ENCODE peak calls at places on chromosomes 13 and 19, in six cellular contexts. One of them, this sample, is unnamed. For H3K36me3 and H3K27me3, the result is how much of the 10 kb centered on the place peaks cover.

GRCh38 chr19:18761531-18762110 is 29.5 kb downstream of the COMP start:
- DNase-seq in heart left ventricle: no peak
- DNase-seq in upper lobe of left lung: no peak
- DNase-seq in heart right ventricle: no peak
- DNase-seq in IMR-90: no peak
- DNase-seq in adrenal gland: no peak
- DNase-seq in this sample: peak

GRCh38 chr13:80555796-80556195 is 214.9 kb upstream of the SPRY2 start:
- DNase-seq in heart left ventricle: no peak
- DNase-seq in upper lobe of left lung: no peak
- DNase-seq in heart right ventricle: no peak
- DNase-seq in IMR-90: no peak
- DNase-seq in adrenal gland: no peak
- DNase-seq in this sample: no peak

GRCh38 chr13:80339841-80340642 is 884 bp downstream of the SPRY2 start:
- DNase-seq in heart left ventricle: peak
- DNase-seq in upper lobe of left lung: peak
- DNase-seq in heart right ventricle: peak
- DNase-seq in IMR-90: peak
- DNase-seq in adrenal gland: peak
- DNase-seq in this sample: peak

GRCh38 chr13:24076636-24077035 is 83.9 kb upstream of the SPATA13 start:
- DNase-seq in heart left ventricle: no peak
- DNase-seq in upper lobe of left lung: no peak
- DNase-seq in heart right ventricle: no peak
- DNase-seq in IMR-90: no peak
- DNase-seq in adrenal gland: no peak
- DNase-seq in this sample: no peak

GRCh38 chr19:50926144-50926543 is 14.9 kb upstream of the KLK4 start:
- DNase-seq in heart left ventricle: no peak
- DNase-seq in upper lobe of left lung: no peak
- DNase-seq in heart right ventricle: no peak
- DNase-seq in IMR-90: no peak
- DNase-seq in adrenal gland: no peak
- DNase-seq in this sample: no peak

GRCh38 chr19:3785938-3786824 is at the start of gene MATK:
- DNase-seq in heart left ventricle: no peak
- DNase-seq in upper lobe of left lung: no peak
- DNase-seq in heart right ventricle: no peak
- DNase-seq in IMR-90: no peak
- DNase-seq in adrenal gland: no peak
- DNase-seq in this sample: no peak

GRCh38 chr19:42081584-42082258 is 5.8 kb downstream of the ZNF574 start:
- DNase-seq in heart left ventricle: no peak
- DNase-seq in upper lobe of left lung: no peak
- DNase-seq in heart right ventricle: no peak
- DNase-seq in IMR-90: peak
- DNase-seq in adrenal gland: no peak
- DNase-seq in this sample: no peak

GRCh38 chr13:43787998-43788397 is 1.2 kb upstream of the ENOX1 start:
- DNase-seq in heart left ventricle: no peak
- DNase-seq in upper lobe of left lung: no peak
- DNase-seq in heart right ventricle: no peak
- DNase-seq in IMR-90: peak
- DNase-seq in adrenal gland: no peak
- DNase-seq in this sample: no peak

GRCh38 chr19:3492131-3492839 is 8.2 kb downstream of the DOHH start:
- DNase-seq in heart left ventricle: no peak
- DNase-seq in upper lobe of left lung: no peak
- DNase-seq in heart right ventricle: no peak
- DNase-seq in IMR-90: no peak
- DNase-seq in adrenal gland: no peak
- DNase-seq in this sample: no peak

GRCh38 chr13:28137556-28137955 is 789 bp upstream of the PAN3 start:
- DNase-seq in heart left ventricle: no peak
- DNase-seq in upper lobe of left lung: no peak
- DNase-seq in heart right ventricle: no peak
- DNase-seq in IMR-90: no peak
- DNase-seq in adrenal gland: peak
- DNase-seq in this sample: no peak

GRCh38 chr19:1538978-1539377 is 15.1 kb downstream of the PLK5 start:
- DNase-seq in heart left ventricle: no peak
- DNase-seq in upper lobe of left lung: no peak
- DNase-seq in heart right ventricle: no peak
- DNase-seq in IMR-90: no peak
- DNase-seq in adrenal gland: no peak
- DNase-seq in this sample: no peak

GRCh38 chr19:22784051-22784450 is at the start of gene ZNF99:
- DNase-seq in heart left ventricle: peak
- DNase-seq in upper lobe of left lung: no peak
- DNase-seq in heart right ventricle: peak
- DNase-seq in IMR-90: no peak
- DNase-seq in adrenal gland: peak
- DNase-seq in this sample: no peak

GRCh38 chr13:39777527-39778061 is 122.1 kb downstream of the COG6 start:
- DNase-seq in heart left ventricle: no peak
- DNase-seq in upper lobe of left lung: no peak
- DNase-seq in heart right ventricle: no peak
- DNase-seq in IMR-90: peak
- DNase-seq in adrenal gland: no peak
- DNase-seq in this sample: no peak

GRCh38 chr19:48391100-48392005 is at the start of gene KDELR1:
- DNase-seq in heart left ventricle: peak
- DNase-seq in upper lobe of left lung: peak
- DNase-seq in heart right ventricle: peak
- DNase-seq in IMR-90: peak
- DNase-seq in adrenal gland: peak
- DNase-seq in this sample: peak

GRCh38 chr19:42233106-42233505 is 9.3 kb downstream of the GSK3A start:
- DNase-seq in heart left ventricle: no peak
- DNase-seq in upper lobe of left lung: no peak
- DNase-seq in heart right ventricle: no peak
- DNase-seq in IMR-90: no peak
- DNase-seq in adrenal gland: no peak
- DNase-seq in this sample: no peak

GRCh38 chr19:15374105-15374651 is 5.4 kb downstream of the AKAP8 start:
- DNase-seq in heart left ventricle: peak
- DNase-seq in upper lobe of left lung: no peak
- DNase-seq in heart right ventricle: no peak
- DNase-seq in IMR-90: no peak
- DNase-seq in adrenal gland: no peak
- DNase-seq in this sample: no peak

GRCh38 chr13:93201992-93202558 is 24.5 kb upstream of the GPC6 start:
- DNase-seq in heart left ventricle: no peak
- DNase-seq in upper lobe of left lung: no peak
- DNase-seq in heart right ventricle: no peak
- DNase-seq in IMR-90: no peak
- DNase-seq in adrenal gland: no peak
- DNase-seq in this sample: no peak

GRCh38 chr19:38030681-38031422 is 123.8 kb downstream of the SIPA1L3 start:
- DNase-seq in heart left ventricle: no peak
- DNase-seq in upper lobe of left lung: no peak
- DNase-seq in heart right ventricle: no peak
- DNase-seq in IMR-90: no peak
- DNase-seq in adrenal gland: no peak
- DNase-seq in this sample: no peak

GRCh38 chr13:50161052-50161451 is 145.8 kb downstream of the KCNRG start:
- DNase-seq in heart left ventricle: no peak
- DNase-seq in upper lobe of left lung: no peak
- DNase-seq in heart right ventricle: no peak
- DNase-seq in IMR-90: peak
- DNase-seq in adrenal gland: peak
- DNase-seq in this sample: no peak

GRCh38 chr19:18317998-18318800 is 4.7 kb downstream of the LSM4 start:
- DNase-seq in heart left ventricle: peak
- DNase-seq in upper lobe of left lung: peak
- DNase-seq in heart right ventricle: peak
- DNase-seq in IMR-90: no peak
- DNase-seq in adrenal gland: no peak
- DNase-seq in this sample: peak

GRCh38 chr13:111939285-111940278 is 127.4 kb upstream of the SOX1 start:
- DNase-seq in heart left ventricle: no peak
- DNase-seq in upper lobe of left lung: peak
- DNase-seq in heart right ventricle: no peak
- DNase-seq in IMR-90: no peak
- DNase-seq in adrenal gland: no peak
- DNase-seq in this sample: peak

GRCh38 chr19:44745386-44745831 is 3.1 kb upstream of the BCL3 start:
- DNase-seq in heart left ventricle: peak
- DNase-seq in upper lobe of left lung: peak
- DNase-seq in heart right ventricle: peak
- DNase-seq in IMR-90: peak
- DNase-seq in adrenal gland: peak
- DNase-seq in this sample: peak

GRCh38 chr19:6464070-6464873 is at the start of gene CRB3:
- DNase-seq in heart left ventricle: no peak
- DNase-seq in upper lobe of left lung: peak
- DNase-seq in heart right ventricle: no peak
- DNase-seq in IMR-90: no peak
- DNase-seq in adrenal gland: no peak
- DNase-seq in this sample: peak

GRCh38 chr13:26377038-26377437 is 123.1 kb downstream of the CDK8 start:
- DNase-seq in heart left ventricle: no peak
- DNase-seq in upper lobe of left lung: no peak
- DNase-seq in heart right ventricle: no peak
- DNase-seq in IMR-90: peak
- DNase-seq in adrenal gland: no peak
- DNase-seq in this sample: no peak

GRCh38 chr19:5133986-5134595 is 165.2 kb downstream of the KDM4B start:
- DNase-seq in heart left ventricle: no peak
- DNase-seq in upper lobe of left lung: no peak
- DNase-seq in heart right ventricle: no peak
- DNase-seq in IMR-90: no peak
- DNase-seq in adrenal gland: no peak
- DNase-seq in this sample: no peak

GRCh38 chr19:5137114-5137513 is 168.2 kb downstream of the KDM4B start:
- DNase-seq in heart left ventricle: no peak
- DNase-seq in upper lobe of left lung: no peak
- DNase-seq in heart right ventricle: no peak
- DNase-seq in IMR-90: no peak
- DNase-seq in adrenal gland: no peak
- DNase-seq in this sample: no peak

GRCh38 chr19:5137571-5138124 is 168.7 kb downstream of the KDM4B start:
- DNase-seq in heart left ventricle: no peak
- DNase-seq in upper lobe of left lung: no peak
- DNase-seq in heart right ventricle: no peak
- DNase-seq in IMR-90: no peak
- DNase-seq in adrenal gland: no peak
- DNase-seq in this sample: no peak

GRCh38 chr19:5134683-5135082 is 165.8 kb downstream of the KDM4B start:
- DNase-seq in heart left ventricle: no peak
- DNase-seq in upper lobe of left lung: no peak
- DNase-seq in heart right ventricle: no peak
- DNase-seq in IMR-90: no peak
- DNase-seq in adrenal gland: no peak
- DNase-seq in this sample: no peak

GRCh38 chr19:5136060-5136855 is 167.3 kb downstream of the KDM4B start:
- DNase-seq in heart left ventricle: no peak
- DNase-seq in upper lobe of left lung: no peak
- DNase-seq in heart right ventricle: no peak
- DNase-seq in IMR-90: no peak
- DNase-seq in adrenal gland: no peak
- DNase-seq in this sample: no peak
- H3K36me3 ChIP-seq in heart left ventricle: half or more
- H3K36me3 ChIP-seq in upper lobe of left lung: half or more
- H3K36me3 ChIP-seq in heart right ventricle: half or more
- H3K36me3 ChIP-seq in IMR-90: half or more
- H3K36me3 ChIP-seq in adrenal gland: half or more
- H3K36me3 ChIP-seq in this sample: half or more

GRCh38 chr19:11092181-11092538 is 2.9 kb downstream of the LDLR start:
- DNase-seq in heart left ventricle: no peak
- DNase-seq in upper lobe of left lung: no peak
- DNase-seq in heart right ventricle: no peak
- DNase-seq in IMR-90: peak
- DNase-seq in adrenal gland: no peak
- DNase-seq in this sample: no peak
- H3K27me3 ChIP-seq in heart left ventricle: under half
- H3K27me3 ChIP-seq in upper lobe of left lung: under half
- H3K27me3 ChIP-seq in heart right ventricle: under half
- H3K27me3 ChIP-seq in IMR-90: under half
- H3K27me3 ChIP-seq in adrenal gland: under half
- H3K27me3 ChIP-seq in this sample: under half

DNA sequence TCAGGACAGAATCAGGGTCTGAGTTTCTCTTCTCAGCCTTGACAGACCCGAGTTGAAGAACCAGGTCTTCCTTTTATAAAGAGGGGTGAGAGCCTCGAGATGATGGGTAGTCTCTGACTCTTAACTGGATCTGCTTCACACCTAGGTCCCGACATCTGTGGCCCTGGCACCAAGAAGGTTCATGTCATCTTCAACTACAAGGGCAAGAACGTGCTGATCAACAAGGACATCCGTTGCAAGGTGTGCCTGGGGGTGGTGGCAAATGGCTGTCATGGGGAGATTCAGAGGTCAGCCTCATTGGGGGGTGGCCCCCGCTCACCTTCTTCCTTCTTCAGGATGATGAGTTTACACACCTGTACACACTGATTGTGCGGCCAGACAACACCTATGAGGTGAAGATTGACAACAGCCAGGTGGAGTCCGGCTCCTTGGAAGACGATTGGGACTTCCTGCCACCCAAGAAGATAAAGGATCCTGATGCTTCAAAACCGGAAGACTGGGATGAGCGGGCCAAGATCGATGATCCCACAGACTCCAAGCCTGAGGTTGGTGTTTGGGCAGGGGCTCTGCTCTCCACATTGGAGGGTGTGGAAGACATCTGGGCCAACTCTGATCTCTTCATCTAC is 1.6 kb downstream of the CALR start:
- DNase-seq in heart left ventricle: no peak
- DNase-seq in upper lobe of left lung: no peak
- DNase-seq in heart right ventricle: no peak
- DNase-seq in IMR-90: no peak
- DNase-seq in adrenal gland: no peak
- DNase-seq in this sample: no peak
- H3K36me3 ChIP-seq in heart left ventricle: half or more
- H3K36me3 ChIP-seq in upper lobe of left lung: half or more
- H3K36me3 ChIP-seq in heart right ventricle: half or more
- H3K36me3 ChIP-seq in IMR-90: under half
- H3K36me3 ChIP-seq in adrenal gland: half or more
- H3K36me3 ChIP-seq in this sample: half or more

GRCh38 chr19:49432141-49433073 is 7.2 kb downstream of the GFY start:
- DNase-seq in heart left ventricle: no peak
- DNase-seq in upper lobe of left lung: no peak
- DNase-seq in heart right ventricle: no peak
- DNase-seq in IMR-90: no peak
- DNase-seq in adrenal gland: no peak
- DNase-seq in this sample: no peak

GRCh38 chr19:49431330-49431749 is 6.2 kb downstream of the GFY start:
- DNase-seq in heart left ventricle: no peak
- DNase-seq in upper lobe of left lung: no peak
- DNase-seq in heart right ventricle: no peak
- DNase-seq in IMR-90: no peak
- DNase-seq in adrenal gland: no peak
- DNase-seq in this sample: no peak

GRCh38 chr19:49428547-49429451 is 3.6 kb downstream of the GFY start:
- DNase-seq in heart left ventricle: no peak
- DNase-seq in upper lobe of left lung: no peak
- DNase-seq in heart right ventricle: no peak
- DNase-seq in IMR-90: no peak
- DNase-seq in adrenal gland: no peak
- DNase-seq in this sample: no peak

GRCh38 chr19:49430172-49430677 is 5.0 kb downstream of the GFY start:
- DNase-seq in heart left ventricle: no peak
- DNase-seq in upper lobe of left lung: no peak
- DNase-seq in heart right ventricle: no peak
- DNase-seq in IMR-90: no peak
- DNase-seq in adrenal gland: no peak
- DNase-seq in this sample: no peak

GRCh38 chr19:49430678-49431329 is 5.6 kb downstream of the GFY start:
- DNase-seq in heart left ventricle: no peak
- DNase-seq in upper lobe of left lung: no peak
- DNase-seq in heart right ventricle: no peak
- DNase-seq in IMR-90: no peak
- DNase-seq in adrenal gland: no peak
- DNase-seq in this sample: no peak
- H3K27me3 ChIP-seq in heart left ventricle: half or more
- H3K27me3 ChIP-seq in upper lobe of left lung: half or more
- H3K27me3 ChIP-seq in heart right ventricle: half or more
- H3K27me3 ChIP-seq in IMR-90: half or more
- H3K27me3 ChIP-seq in adrenal gland: half or more
- H3K27me3 ChIP-seq in this sample: half or more